ENCODE peak calls at places on chromosome 12, in eight cellular contexts. Y, W, D, C, Q, T, S and F are unnamed samples.

GRCh38 chr12:125518074-125518473 is 452.8 kb downstream of the AACS start:
- DNase-seq in Y (no peak), W (no peak), D (no peak), C (no peak), Q (peak; percentile 72), T (no peak), S (no peak), F (no peak)

GRCh38 chr12:71070416-71071155 is 87.2 kb downstream of the TSPAN8 start:
- DNase-seq in Y (no peak), W (no peak), D (no peak), C (no peak), Q (no peak), T (no peak), S (no peak), F (no peak)

GRCh38 chr12:94110258-94110657 is 38.1 kb upstream of the PLXNC1 start:
- DNase-seq in Y (no peak), W (no peak), D (no peak), C (no peak), Q (no peak), T (no peak), S (no peak), F (no peak)

GRCh38 chr12:132171293-132171967 is 27.2 kb downstream of the NOC4L start:
- DNase-seq in Y (no peak), W (no peak), D (no peak), C (no peak), Q (no peak), T (no peak), S (no peak), F (no peak)

GRCh38 chr12:69097619-69098368 is 141.6 kb upstream of the CPSF6 start:
- DNase-seq in Y (no peak), W (no peak), D (no peak), C (no peak), Q (no peak), T (peak; percentile 6), S (no peak), F (no peak)

GRCh38 chr12:21975293-21975692 is 34.1 kb upstream of the ABCC9 start:
- DNase-seq in Y (no peak), W (no peak), D (no peak), C (no peak), Q (no peak), T (no peak), S (no peak), F (no peak)

GRCh38 chr12:66119229-66119869 is 11.2 kb downstream of the LLPH start:
- DNase-seq in Y (no peak), W (no peak), D (no peak), C (no peak), Q (no peak), T (no peak), S (no peak), F (no peak)

GRCh38 chr12:44847888-44848770 is 28.0 kb downstream of the NELL2 start:
- DNase-seq in Y (no peak), W (peak; percentile 45), D (peak; percentile 12), C (no peak), Q (no peak), T (no peak), S (peak; percentile 17), F (no peak)

GRCh38 chr12:80001562-80001961 is 66.7 kb upstream of the PPP1R12A start:
- DNase-seq in Y (no peak), W (no peak), D (no peak), C (no peak), Q (no peak), T (peak; percentile 64), S (no peak), F (no peak)

GRCh38 chr12:120402217-120402616 is 33.3 kb upstream of the MSI1 start:
- DNase-seq in Y (no peak), W (no peak), D (no peak), C (no peak), Q (peak; percentile 59), T (no peak), S (no peak), F (no peak)

GRCh38 chr12:26226629-26227375 is 31.4 kb downstream of the SSPN start:
- DNase-seq in Y (peak; percentile 58), W (no peak), D (no peak), C (no peak), Q (peak; percentile 82), T (peak; percentile 68), S (peak; percentile 40), F (peak; percentile 42)

GRCh38 chr12:14751987-14752386 is 51.3 kb downstream of the WBP11 start:
- DNase-seq in Y (no peak), W (no peak), D (no peak), C (no peak), Q (no peak), T (no peak), S (no peak), F (no peak)

GRCh38 chr12:14694145-14694544 is 2.3 kb downstream of the GUCY2C start:
- DNase-seq in Y (no peak), W (no peak), D (no peak), C (no peak), Q (no peak), T (no peak), S (no peak), F (no peak)

GRCh38 chr12:3679831-3680230 is 73.1 kb downstream of the CRACR2A start:
- DNase-seq in Y (no peak), W (no peak), D (no peak), C (no peak), Q (no peak), T (no peak), S (no peak), F (no peak)
- H3K4me3 ChIP-seq in Y (no peak overlapping the region), W (no peak overlapping the region), D (no peak overlapping the region), C (no peak overlapping the region), Q (no peak overlapping the region), T (no peak overlapping the region), S (no peak overlapping the region), F (no peak overlapping the region)

GRCh38 chr12:47828008-47828966 is 8.6 kb upstream of the HDAC7 start:
- DNase-seq in Y (no peak), W (no peak), D (no peak), C (no peak), Q (no peak), T (no peak), S (no peak), F (no peak)

GRCh38 chr12:47829584-47829983 is 9.9 kb upstream of the HDAC7 start:
- DNase-seq in Y (no peak), W (no peak), D (no peak), C (no peak), Q (no peak), T (no peak), S (no peak), F (no peak)

GRCh38 chr12:47825239-47825639 is 5.5 kb upstream of the HDAC7 start:
- DNase-seq in Y (no peak), W (no peak), D (no peak), C (no peak), Q (no peak), T (peak; percentile 88), S (no peak), F (no peak)

GRCh38 chr12:47832263-47832933 is 12.7 kb upstream of the HDAC7 start:
- DNase-seq in Y (no peak), W (no peak), D (no peak), C (no peak), Q (no peak), T (no peak), S (no peak), F (no peak)

GRCh38 chr12:47828967-47829482 is 9.3 kb upstream of the HDAC7 start:
- DNase-seq in Y (peak; percentile 84), W (no peak), D (no peak), C (no peak), Q (no peak), T (peak; percentile 92), S (peak; percentile 82), F (peak; percentile 61)
- H3K4me1 ChIP-seq in Y (peaks cover 23% of the 10 kb centered on the region), W (peaks cover 78% of the 10 kb centered on the region), D (peaks cover 92% of the 10 kb centered on the region), C (peaks cover 47% of the 10 kb centered on the region), Q (peaks cover 7% of the 10 kb centered on the region), T (peaks cover 64% of the 10 kb centered on the region), S (peaks cover 27% of the 10 kb centered on the region), F (peaks cover 17% of the 10 kb centered on the region)

GRCh38 chr12:89468648-89469326 is 55.8 kb downstream of the GALNT4 start:
- DNase-seq in Y (no peak), W (no peak), D (no peak), C (no peak), Q (no peak), T (no peak), S (no peak), F (no peak)

GRCh38 chr12:89472508-89472907 is 52.1 kb downstream of the GALNT4 start:
- DNase-seq in Y (no peak), W (no peak), D (no peak), C (no peak), Q (no peak), T (no peak), S (no peak), F (no peak)

GRCh38 chr12:89470741-89471504 is 53.7 kb downstream of the GALNT4 start:
- DNase-seq in Y (no peak), W (no peak), D (no peak), C (no peak), Q (peak; percentile 61), T (no peak), S (no peak), F (no peak)

GRCh38 chr12:89468017-89468416 is 56.6 kb downstream of the GALNT4 start:
- DNase-seq in Y (no peak), W (no peak), D (no peak), C (no peak), Q (no peak), T (no peak), S (no peak), F (no peak)

GRCh38 chr12:89469361-89469760 is 55.2 kb downstream of the GALNT4 start:
- DNase-seq in Y (no peak), W (no peak), D (no peak), C (no peak), Q (no peak), T (no peak), S (no peak), F (no peak)
- H3K4me3 ChIP-seq in Y (no peak overlapping the region), W (no peak overlapping the region), D (peak overlapping the region; percentile 15), C (no peak overlapping the region), Q (no peak overlapping the region), T (no peak overlapping the region), S (no peak overlapping the region), F (no peak overlapping the region)

DNA sequence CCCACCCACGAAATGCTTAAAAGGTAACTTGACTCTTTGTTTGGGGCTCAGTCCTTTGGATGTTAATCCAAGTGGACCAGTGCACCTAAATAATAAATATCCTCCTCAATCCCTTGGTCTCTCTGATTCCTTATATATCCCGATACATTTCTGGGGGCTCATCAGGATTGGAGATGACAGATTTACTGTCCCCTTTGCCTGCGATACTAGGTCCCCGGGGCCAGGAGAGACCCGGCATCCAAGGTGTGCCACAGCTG is 26.2 kb downstream of the KLRK1 start:
- DNase-seq in Y (no peak), W (no peak), D (no peak), C (no peak), Q (no peak), T (no peak), S (no peak), F (no peak)
- H3K4me1 ChIP-seq in Y (peaks cover 22% of the 10 kb centered on the region), W (peaks cover 5% of the 10 kb centered on the region), D (peaks cover 10% of the 10 kb centered on the region), C (peaks cover 10% of the 10 kb centered on the region), Q (peaks cover 36% of the 10 kb centered on the region), T (peaks cover 30% of the 10 kb centered on the region), S (peaks cover 13% of the 10 kb centered on the region), F (peaks cover 57% of the 10 kb centered on the region)